ENCODE peak calls at places on chromosomes 5 and 9, in ten cellular contexts. W, T, N, Q, E, K, Z, P, Y and D are unnamed samples.

GRCh38 chr5:146924132-146924531 is 45.6 kb upstream of the PPP2R2B start:
- DNase-seq in Z (no peak), Q (no peak), N (no peak), W (no peak), T (no peak), Y (no peak), E (peak; percentile 35), K (no peak), P (no peak), D (no peak)

GRCh38 chr9:78397045-78397843 is 100.3 kb downstream of the PSAT1 start:
- DNase-seq in P (no peak), Z (peak; percentile 0), N (no peak), T (peak; percentile 49), K (no peak), E (no peak), Y (no peak), W (no peak), Q (no peak), D (no peak)

GRCh38 chr9:69857131-69857530 is 36.5 kb downstream of the CFAP95 start:
- DNase-seq in Y (no peak), T (no peak), W (no peak), P (no peak), Q (no peak), K (no peak), Z (no peak), N (no peak), E (no peak), D (no peak)

GRCh38 chr9:106892632-106893031 is 29.7 kb downstream of the ZNF462 start:
- DNase-seq in E (no peak), P (no peak), Q (no peak), W (no peak), Y (no peak), Z (peak; percentile 47), T (peak; percentile 92), K (peak; percentile 79), N (no peak), D (peak; percentile 34)

GRCh38 chr5:137191179-137191578 is 307.9 kb downstream of the SPOCK1 start:
- DNase-seq in E (no peak), N (no peak), K (no peak), P (no peak), Q (no peak), W (no peak), T (no peak), Z (no peak), Y (no peak), D (no peak)

GRCh38 chr9:112532427-112532826 is 45.8 kb downstream of the KIAA1958 start:
- DNase-seq in E (no peak), W (no peak), N (no peak), P (no peak), Y (peak; percentile 63), Z (no peak), K (peak; percentile 65), T (no peak), Q (no peak), D (peak; percentile 20)

GRCh38 chr5:160330212-160330611 is 17.8 kb upstream of the CCNJL start:
- DNase-seq in Z (no peak), Y (no peak), Q (no peak), E (no peak), W (no peak), K (no peak), N (no peak), T (no peak), P (no peak), D (no peak)

GRCh38 chr9:1726993-1727759 is 288.0 kb upstream of the SMARCA2 start:
- DNase-seq in W (no peak), N (no peak), Y (no peak), T (peak; percentile 68), E (peak; percentile 19), K (no peak), Z (no peak), P (no peak), Q (no peak), D (no peak)

GRCh38 chr9:134026561-134026960 is 1.3 kb downstream of the BRD3OS start:
- DNase-seq in T (peak; percentile 49), Q (peak; percentile 84), Y (no peak), W (no peak), Z (no peak), N (no peak), E (no peak), K (no peak), P (no peak), D (peak; percentile 27)

GRCh38 chr9:21789541-21790037 is 12.8 kb upstream of the MTAP start:
- DNase-seq in P (no peak), T (peak; percentile 56), N (no peak), E (peak; percentile 78), Z (peak; percentile 71), Y (peak; percentile 69), W (no peak), K (peak; percentile 57), Q (no peak), D (peak; percentile 49)

GRCh38 chr9:79759460-79759859 is 187.7 kb downstream of the TLE4 start:
- DNase-seq in Q (no peak), N (no peak), E (no peak), K (no peak), P (no peak), Z (no peak), W (no peak), Y (no peak), T (no peak), D (no peak)

GRCh38 chr9:37287317-37287716 is 135.2 kb upstream of the GRHPR start:
- DNase-seq in Q (no peak), Z (no peak), E (no peak), Y (no peak), W (no peak), N (no peak), K (no peak), P (no peak), T (no peak), D (no peak)

GRCh38 chr5:6760636-6761035 is 47.4 kb downstream of the TENT4A start:
- DNase-seq in N (no peak), W (peak; percentile 64), T (no peak), E (no peak), Y (peak; percentile 83), Q (no peak), P (no peak), Z (no peak), K (no peak), D (no peak)

GRCh38 chr5:178296066-178296465 is 63.5 kb upstream of the PHYKPL start:
- DNase-seq in Q (peak; percentile 28), T (peak; percentile 33), K (no peak), N (no peak), E (no peak), P (no peak), Z (no peak), Y (peak; percentile 34), W (peak; percentile 13), D (no peak)

GRCh38 chr5:166074839-166075481 is 2216.5 kb upstream of the WWC1 start:
- DNase-seq in P (no peak), Z (peak; percentile 6), E (no peak), K (no peak), T (peak; percentile 78), N (no peak), Y (no peak), Q (no peak), W (no peak), D (no peak)

DNA sequence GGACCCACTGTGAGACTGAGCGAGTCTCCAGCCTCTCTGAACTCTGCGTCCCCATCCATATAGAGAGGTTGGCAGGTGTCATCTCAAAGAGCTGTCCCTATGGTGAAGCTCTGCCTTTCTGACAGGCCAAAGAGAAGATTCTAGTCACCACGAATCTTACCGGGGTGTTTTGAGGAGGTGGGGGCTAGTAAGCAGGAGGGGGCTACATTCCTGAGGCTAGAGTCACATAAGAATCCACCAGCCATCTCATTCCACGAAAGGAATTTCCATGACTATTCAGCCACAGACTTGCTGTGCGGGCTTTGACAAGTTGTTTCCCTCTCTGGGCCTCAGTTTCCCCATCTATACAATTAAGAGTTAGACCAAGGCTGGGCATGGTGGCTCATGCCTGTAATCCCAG is 16.3 kb downstream of the PDGFRB start:
- DNase-seq in T (no peak), P (no peak), Y (no peak), E (no peak), N (no peak), W (no peak), Q (no peak), K (no peak), Z (no peak), D (no peak)
- H3K4me1 ChIP-seq in T (peaks cover 36% of the 10 kb centered on the region), P (no peaks in the 10 kb centered on the region), Y (peaks cover 45% of the 10 kb centered on the region), E (no peaks in the 10 kb centered on the region), N (no peaks in the 10 kb centered on the region), W (peaks cover 69% of the 10 kb centered on the region), Q (no peaks in the 10 kb centered on the region), K (peaks cover 11% of the 10 kb centered on the region), Z (peaks cover 69% of the 10 kb centered on the region), D (peaks cover 54% of the 10 kb centered on the region)

GRCh38 chr9:34651876-34652602 is at the start of gene IL11RA:
- DNase-seq in K (peak; percentile 90), P (no peak), N (no peak), Q (peak; percentile 83), E (peak; percentile 41), T (peak; percentile 98), Y (peak; percentile 95), W (peak; percentile 90), Z (peak; percentile 88), D (peak; percentile 90)
- H3K4me1 ChIP-seq in K (peaks cover 37% of the 10 kb centered on the region), P (peaks cover 32% of the 10 kb centered on the region), N (peaks cover 30% of the 10 kb centered on the region), Q (peaks cover 36% of the 10 kb centered on the region), E (peaks cover 10% of the 10 kb centered on the region), T (peaks cover 25% of the 10 kb centered on the region), Y (peaks cover 28% of the 10 kb centered on the region), W (peaks cover 83% of the 10 kb centered on the region), Z (peaks cover 38% of the 10 kb centered on the region), D (peaks cover 29% of the 10 kb centered on the region)

GRCh38 chr5:132418876-132419275 is 49.4 kb downstream of the SLC22A5 start:
- DNase-seq in T (no peak), Y (no peak), Z (no peak), P (no peak), N (no peak), E (no peak), Q (no peak), W (no peak), K (no peak), D (no peak)

GRCh38 chr5:132419517-132420468 is 50.3 kb downstream of the SLC22A5 start:
- DNase-seq in Z (peak; percentile 66), Y (peak; percentile 83), T (peak; percentile 92), W (peak; percentile 77), Q (peak; percentile 91), E (peak; percentile 89), P (peak; percentile 42), K (peak; percentile 74), N (peak; percentile 57), D (peak; percentile 77)

GRCh38 chr5:132421442-132421841 is 51.9 kb downstream of the SLC22A5 start:
- DNase-seq in K (no peak), W (no peak), Q (no peak), Z (no peak), N (no peak), T (no peak), E (no peak), P (no peak), Y (no peak), D (no peak)

GRCh38 chr5:132422720-132423442 is 53.4 kb downstream of the SLC22A5 start:
- DNase-seq in Q (peak; percentile 82), Z (no peak), N (no peak), Y (peak; percentile 73), E (peak; percentile 93), T (peak; percentile 65), K (no peak), W (no peak), P (no peak), D (peak; percentile 87)

GRCh38 chr5:132420706-132421272 is 51.3 kb downstream of the SLC22A5 start:
- DNase-seq in E (peak; percentile 86), Y (no peak), Q (peak; percentile 79), T (no peak), K (peak; percentile 46), P (no peak), N (no peak), Z (no peak), W (no peak), D (no peak)
- H3K4me1 ChIP-seq in E (peaks cover 91% of the 10 kb centered on the region), Y (peaks cover 45% of the 10 kb centered on the region), Q (peaks cover 100% of the 10 kb centered on the region), T (no peaks in the 10 kb centered on the region), K (peaks cover 32% of the 10 kb centered on the region), P (peaks cover 97% of the 10 kb centered on the region), N (peaks cover 82% of the 10 kb centered on the region), Z (peaks cover 4% of the 10 kb centered on the region), W (peaks cover 93% of the 10 kb centered on the region), D (peaks cover 94% of the 10 kb centered on the region)

GRCh38 chr5:157289164-157289819 is 23.4 kb downstream of the CYFIP2 start:
- DNase-seq in P (no peak), T (no peak), Y (no peak), W (no peak), Q (no peak), Z (no peak), K (no peak), N (no peak), E (no peak), D (no peak)
- H3K4me1 ChIP-seq in P (peaks cover 53% of the 10 kb centered on the region), T (no peaks in the 10 kb centered on the region), Y (peaks cover 8% of the 10 kb centered on the region), W (no peaks in the 10 kb centered on the region), Q (peaks cover 12% of the 10 kb centered on the region), Z (no peaks in the 10 kb centered on the region), K (peaks cover 3% of the 10 kb centered on the region), N (peaks cover 70% of the 10 kb centered on the region), E (no peaks in the 10 kb centered on the region), D (peaks cover 5% of the 10 kb centered on the region)